ENCODE peak calls at places on chromosomes 6 and 20, in six cellular contexts. L, D, Y, G, E and F are unnamed samples.

GRCh38 chr6:8828376-8828775 is 393.0 kb upstream of the SLC35B3 start:
- DNase-seq in L (no peak), D (no peak), Y (no peak), G (no peak), E (no peak), F (no peak)

GRCh38 chr6:105136433-105137350 is 43.1 kb downstream of the POPDC3 start:
- DNase-seq in L (peak), D (no peak), Y (no peak), G (no peak), E (peak), F (peak)

GRCh38 chr6:84007871-84008270 is 25.7 kb upstream of the MRAP2 start:
- DNase-seq in L (no peak), D (no peak), Y (no peak), G (no peak), E (no peak), F (no peak)

GRCh38 chr6:135586844-135587243 is 89.3 kb upstream of the AHI1 start:
- DNase-seq in L (no peak), D (peak), Y (no peak), G (no peak), E (no peak), F (no peak)

GRCh38 chr6:99434702-99435530 is 9.8 kb upstream of the PNISR start:
- DNase-seq in L (peak), D (no peak), Y (peak), G (peak), E (no peak), F (no peak)

GRCh38 chr6:30727920-30728605 is 7.9 kb downstream of the TUBB start:
- DNase-seq in L (peak), D (no peak), Y (no peak), G (no peak), E (no peak), F (no peak)

GRCh38 chr20:57397693-57398108 is 6.5 kb downstream of the RBM38 start:
- DNase-seq in L (no peak), D (no peak), Y (no peak), G (no peak), E (no peak), F (no peak)

GRCh38 chr6:111486921-111487320 is 3.9 kb upstream of the REV3L start:
- DNase-seq in L (no peak), D (no peak), Y (no peak), G (no peak), E (no peak), F (no peak)

GRCh38 chr6:128295670-128296069 is 224.7 kb downstream of the PTPRK start:
- DNase-seq in L (no peak), D (no peak), Y (no peak), G (no peak), E (no peak), F (no peak)
- TF ChIP-seq CTCF in L (no peak), D (no peak), Y (no peak), G (peak), E (no peak), F (no peak)

GRCh38 chr20:44619294-44619693 is 32.2 kb downstream of the ADA start:
- DNase-seq in L (no peak), D (no peak), Y (no peak), G (no peak), E (no peak), F (no peak)

GRCh38 chr20:44616604-44616964 is 34.2 kb downstream of the PKIG start:
- DNase-seq in L (peak), D (no peak), Y (no peak), G (no peak), E (peak), F (peak)

GRCh38 chr20:44620030-44620429 is 31.5 kb downstream of the ADA start:
- DNase-seq in L (no peak), D (no peak), Y (no peak), G (no peak), E (no peak), F (no peak)

GRCh38 chr20:44615876-44616603 is 33.7 kb downstream of the PKIG start:
- DNase-seq in L (no peak), D (no peak), Y (no peak), G (no peak), E (no peak), F (no peak)

DNA sequence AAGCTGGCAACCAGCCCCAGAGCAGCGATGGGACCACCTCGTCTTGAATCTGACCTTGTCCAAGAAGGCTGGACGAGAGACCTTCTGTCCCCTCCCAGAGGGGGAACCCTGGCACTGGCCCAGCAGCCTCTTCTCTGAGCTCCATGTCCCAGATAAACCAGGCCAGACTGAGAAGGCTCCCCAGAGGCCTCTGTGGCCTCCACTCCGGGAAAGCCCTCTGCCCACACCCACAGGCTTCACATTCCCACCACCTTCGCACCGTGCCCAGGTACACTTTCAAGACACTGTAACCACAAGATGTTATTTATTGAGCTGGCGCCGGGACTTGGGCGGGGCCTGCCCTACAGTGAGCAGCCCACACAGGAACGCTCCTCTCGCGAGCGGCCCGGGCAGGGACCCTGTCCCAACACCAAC is 33.2 kb downstream of the ADA start:
- DNase-seq in L (no peak), D (no peak), Y (no peak), G (no peak), E (no peak), F (no peak)
- TF ChIP-seq ATF3 in L (no peak), D (no peak), Y (no peak), G (no peak), E (no peak), F (no peak)

GRCh38 chr6:95543798-95544197 is 33.5 kb upstream of the MANEA start:
- DNase-seq in L (no peak), D (no peak), Y (no peak), G (no peak), E (no peak), F (no peak)
- TF ChIP-seq CTCF in L (no peak), D (no peak), Y (peak), G (no peak), E (peak), F (no peak)

GRCh38 chr20:51667002-51667408 is 101.2 kb downstream of the ATP9A start:
- DNase-seq in L (no peak), D (no peak), Y (no peak), G (no peak), E (no peak), F (no peak)

GRCh38 chr20:51666126-51666525 is 102.1 kb downstream of the ATP9A start:
- DNase-seq in L (no peak), D (no peak), Y (no peak), G (no peak), E (no peak), F (no peak)

GRCh38 chr20:51668515-51668914 is 99.7 kb downstream of the ATP9A start:
- DNase-seq in L (no peak), D (no peak), Y (no peak), G (no peak), E (no peak), F (no peak)

GRCh38 chr20:51667491-51667890 is 100.7 kb downstream of the ATP9A start:
- DNase-seq in L (no peak), D (no peak), Y (no peak), G (no peak), E (no peak), F (no peak)

DNA sequence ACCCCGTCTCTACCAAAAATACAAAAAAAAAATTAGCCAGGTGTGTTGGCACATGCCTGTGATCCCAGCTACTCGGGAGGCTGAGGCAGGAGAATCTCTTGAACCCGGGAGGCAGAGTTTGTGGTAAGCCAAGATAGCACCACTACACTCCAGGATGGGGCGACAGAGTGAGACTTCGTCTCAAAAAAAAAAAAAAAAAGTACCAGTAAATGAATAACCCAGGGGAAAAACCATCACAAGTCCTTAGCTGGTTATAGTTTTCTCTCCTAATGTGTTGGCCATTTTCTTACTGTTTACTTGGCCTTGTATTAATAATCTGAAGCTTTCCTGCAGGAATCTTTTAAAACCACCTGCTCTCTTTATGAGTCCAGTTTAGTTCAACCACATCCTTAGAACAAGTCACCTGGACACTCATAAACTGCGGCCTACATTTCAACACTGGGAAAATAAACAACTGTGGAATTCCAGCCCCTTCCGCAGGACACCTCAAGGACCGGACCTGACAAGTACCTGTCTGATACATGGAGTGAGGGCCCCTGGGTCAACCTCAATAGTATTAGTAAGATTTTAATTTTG is 102.6 kb downstream of the ATP9A start:
- DNase-seq in L (no peak), D (no peak), Y (no peak), G (no peak), E (no peak), F (no peak)
- TF ChIP-seq ATF3 in L (no peak), D (no peak), Y (no peak), G (no peak), E (no peak), F (no peak)